ENCODE peak calls at places on chromosomes 1 and 21, in four cellular contexts. One of them, this sample, is unnamed.
A peak's percentile ranks its signal among the peaks of the same experiment; 100 is the strongest.

GRCh38 chr21:43301424-43302355 is 125.2 kb downstream of the SIK1 start:
- DNase-seq in BE2C: no peak
- DNase-seq in effector memory CD4-positive, alpha-beta T cell: no peak
- DNase-seq in left ventricle myocardium inferior: no peak
- DNase-seq in this sample: peak; percentile 46

GRCh38 chr1:171664976-171665375 is 12.5 kb upstream of the MYOC start:
- DNase-seq in BE2C: no peak
- DNase-seq in effector memory CD4-positive, alpha-beta T cell: no peak
- DNase-seq in left ventricle myocardium inferior: no peak
- DNase-seq in this sample: no peak

GRCh38 chr1:171794085-171794484 is 12.6 kb downstream of the METTL13 start:
- DNase-seq in BE2C: no peak
- DNase-seq in effector memory CD4-positive, alpha-beta T cell: no peak
- DNase-seq in left ventricle myocardium inferior: no peak
- DNase-seq in this sample: no peak

GRCh38 chr1:188170935-188171334 is 1342.2 kb downstream of the PLA2G4A start:
- DNase-seq in BE2C: peak; percentile 5
- DNase-seq in effector memory CD4-positive, alpha-beta T cell: no peak
- DNase-seq in left ventricle myocardium inferior: no peak
- DNase-seq in this sample: no peak

GRCh38 chr1:159669338-159669737 is 45.1 kb downstream of the CRP start:
- DNase-seq in BE2C: no peak
- DNase-seq in effector memory CD4-positive, alpha-beta T cell: no peak
- DNase-seq in left ventricle myocardium inferior: no peak
- DNase-seq in this sample: no peak

GRCh38 chr1:113247355-113247754 is 143.0 kb upstream of the MAGI3 start:
- DNase-seq in BE2C: no peak
- DNase-seq in effector memory CD4-positive, alpha-beta T cell: no peak
- DNase-seq in left ventricle myocardium inferior: no peak
- DNase-seq in this sample: no peak

GRCh38 chr1:156712626-156713025 is 7.2 kb upstream of the CRABP2 start:
- DNase-seq in BE2C: no peak
- DNase-seq in effector memory CD4-positive, alpha-beta T cell: no peak
- DNase-seq in left ventricle myocardium inferior: no peak
- DNase-seq in this sample: no peak

GRCh38 chr1:116494745-116495144 is 76.1 kb downstream of the CD58 start:
- DNase-seq in BE2C: no peak
- DNase-seq in effector memory CD4-positive, alpha-beta T cell: no peak
- DNase-seq in left ventricle myocardium inferior: no peak
- DNase-seq in this sample: no peak

GRCh38 chr1:24717867-24718650 is 27.2 kb upstream of the CLIC4 start:
- DNase-seq in BE2C: no peak
- DNase-seq in effector memory CD4-positive, alpha-beta T cell: no peak
- DNase-seq in left ventricle myocardium inferior: no peak
- DNase-seq in this sample: no peak

GRCh38 chr1:24861821-24862727 is 68.0 kb downstream of the RUNX3 start:
- DNase-seq in BE2C: no peak
- DNase-seq in effector memory CD4-positive, alpha-beta T cell: no peak
- DNase-seq in left ventricle myocardium inferior: no peak
- DNase-seq in this sample: no peak

GRCh38 chr1:45446530-45446929 is 44.4 kb downstream of the TESK2 start:
- DNase-seq in BE2C: no peak
- DNase-seq in effector memory CD4-positive, alpha-beta T cell: no peak
- DNase-seq in left ventricle myocardium inferior: no peak
- DNase-seq in this sample: no peak

GRCh38 chr1:4743978-4744750 is 89.8 kb downstream of the AJAP1 start:
- DNase-seq in BE2C: no peak
- DNase-seq in effector memory CD4-positive, alpha-beta T cell: no peak
- DNase-seq in left ventricle myocardium inferior: no peak
- DNase-seq in this sample: no peak

GRCh38 chr1:97920275-97920831 is 481 bp downstream of the DPYD start:
- DNase-seq in BE2C: no peak
- DNase-seq in effector memory CD4-positive, alpha-beta T cell: no peak
- DNase-seq in left ventricle myocardium inferior: no peak
- DNase-seq in this sample: no peak

GRCh38 chr1:95742591-95743089 is 508.6 kb downstream of the RWDD3 start:
- DNase-seq in BE2C: peak; percentile 39
- DNase-seq in effector memory CD4-positive, alpha-beta T cell: no peak
- DNase-seq in left ventricle myocardium inferior: peak; percentile 21
- DNase-seq in this sample: no peak

GRCh38 chr1:2170211-2170610 is 24.4 kb downstream of the FAAP20 start:
- DNase-seq in BE2C: no peak
- DNase-seq in effector memory CD4-positive, alpha-beta T cell: no peak
- DNase-seq in left ventricle myocardium inferior: no peak
- DNase-seq in this sample: no peak

GRCh38 chr1:213564215-213564659 is 423.5 kb upstream of the PROX1 start:
- DNase-seq in BE2C: peak; percentile 47
- DNase-seq in effector memory CD4-positive, alpha-beta T cell: no peak
- DNase-seq in left ventricle myocardium inferior: no peak
- DNase-seq in this sample: no peak

GRCh38 chr1:77671836-77672235 is 10.6 kb downstream of the ZZZ3 start:
- DNase-seq in BE2C: no peak
- DNase-seq in effector memory CD4-positive, alpha-beta T cell: no peak
- DNase-seq in left ventricle myocardium inferior: no peak
- DNase-seq in this sample: no peak

GRCh38 chr1:65722461-65722860 is 70.2 kb upstream of the PDE4B start:
- DNase-seq in BE2C: no peak
- DNase-seq in effector memory CD4-positive, alpha-beta T cell: no peak
- DNase-seq in left ventricle myocardium inferior: no peak
- DNase-seq in this sample: no peak

GRCh38 chr1:53592521-53592982 is 133.4 kb downstream of the DMRTB1 start:
- DNase-seq in BE2C: no peak
- DNase-seq in effector memory CD4-positive, alpha-beta T cell: no peak
- DNase-seq in left ventricle myocardium inferior: no peak
- DNase-seq in this sample: no peak

GRCh38 chr1:228648647-228649383 is 86.5 kb upstream of the RHOU start:
- DNase-seq in BE2C: no peak
- DNase-seq in effector memory CD4-positive, alpha-beta T cell: no peak
- DNase-seq in left ventricle myocardium inferior: no peak
- DNase-seq in this sample: no peak

GRCh38 chr1:90480271-90480835 is 236.7 kb downstream of the BARHL2 start:
- DNase-seq in BE2C: no peak
- DNase-seq in effector memory CD4-positive, alpha-beta T cell: no peak
- DNase-seq in left ventricle myocardium inferior: no peak
- DNase-seq in this sample: no peak

GRCh38 chr1:230277201-230277771 is 148.8 kb downstream of the PGBD5 start:
- DNase-seq in BE2C: no peak
- DNase-seq in effector memory CD4-positive, alpha-beta T cell: no peak
- DNase-seq in left ventricle myocardium inferior: no peak
- DNase-seq in this sample: peak; percentile 15

GRCh38 chr1:179924268-179924667 is 30.3 kb upstream of the CEP350 start:
- DNase-seq in BE2C: no peak
- DNase-seq in effector memory CD4-positive, alpha-beta T cell: no peak
- DNase-seq in left ventricle myocardium inferior: no peak
- DNase-seq in this sample: no peak

GRCh38 chr21:42237577-42237976 is 18.6 kb downstream of the ABCG1 start:
- DNase-seq in BE2C: no peak
- DNase-seq in effector memory CD4-positive, alpha-beta T cell: peak; percentile 39
- DNase-seq in left ventricle myocardium inferior: no peak
- DNase-seq in this sample: peak; percentile 10

GRCh38 chr1:60281360-60281932 is 207.9 kb upstream of the C1orf87 start:
- DNase-seq in BE2C: peak; percentile 72
- DNase-seq in effector memory CD4-positive, alpha-beta T cell: no peak
- DNase-seq in left ventricle myocardium inferior: peak; percentile 34
- DNase-seq in this sample: peak; percentile 35

GRCh38 chr21:35370671-35371070 is 321.6 kb upstream of the RUNX1 start:
- DNase-seq in BE2C: no peak
- DNase-seq in effector memory CD4-positive, alpha-beta T cell: no peak
- DNase-seq in left ventricle myocardium inferior: no peak
- DNase-seq in this sample: no peak

GRCh38 chr1:57674803-57675202 is 250.9 kb upstream of the DAB1 start:
- DNase-seq in BE2C: no peak
- DNase-seq in effector memory CD4-positive, alpha-beta T cell: no peak
- DNase-seq in left ventricle myocardium inferior: no peak
- DNase-seq in this sample: no peak

GRCh38 chr21:35102488-35103407 is 53.6 kb upstream of the RUNX1 start:
- DNase-seq in BE2C: no peak
- DNase-seq in effector memory CD4-positive, alpha-beta T cell: peak; percentile 4
- DNase-seq in left ventricle myocardium inferior: peak; percentile 26
- DNase-seq in this sample: peak; percentile 16

GRCh38 chr1:54227091-54227602 is 27.2 kb downstream of the MRPL37 start:
- DNase-seq in BE2C: peak; percentile 74
- DNase-seq in effector memory CD4-positive, alpha-beta T cell: no peak
- DNase-seq in left ventricle myocardium inferior: no peak
- DNase-seq in this sample: no peak

GRCh38 chr1:194369060-194369459 is 1182.6 kb upstream of the B3GALT2 start:
- DNase-seq in BE2C: no peak
- DNase-seq in effector memory CD4-positive, alpha-beta T cell: no peak
- DNase-seq in left ventricle myocardium inferior: no peak
- DNase-seq in this sample: no peak

GRCh38 chr21:36792505-36792967 is 93.6 kb downstream of the SIM2 start:
- DNase-seq in BE2C: no peak
- DNase-seq in effector memory CD4-positive, alpha-beta T cell: no peak
- DNase-seq in left ventricle myocardium inferior: no peak
- DNase-seq in this sample: peak; percentile 26

GRCh38 chr1:234963180-234963903 is 165.3 kb downstream of the TOMM20 start:
- DNase-seq in BE2C: no peak
- DNase-seq in effector memory CD4-positive, alpha-beta T cell: peak; percentile 84
- DNase-seq in left ventricle myocardium inferior: peak; percentile 82
- DNase-seq in this sample: peak; percentile 90

GRCh38 chr1:224430511-224431113 is 4.0 kb downstream of the WDR26 start:
- DNase-seq in BE2C: no peak
- DNase-seq in effector memory CD4-positive, alpha-beta T cell: no peak
- DNase-seq in left ventricle myocardium inferior: no peak
- DNase-seq in this sample: no peak

GRCh38 chr1:66084442-66084841 is 291.7 kb downstream of the PDE4B start:
- DNase-seq in BE2C: no peak
- DNase-seq in effector memory CD4-positive, alpha-beta T cell: no peak
- DNase-seq in left ventricle myocardium inferior: no peak
- DNase-seq in this sample: no peak

DNA sequence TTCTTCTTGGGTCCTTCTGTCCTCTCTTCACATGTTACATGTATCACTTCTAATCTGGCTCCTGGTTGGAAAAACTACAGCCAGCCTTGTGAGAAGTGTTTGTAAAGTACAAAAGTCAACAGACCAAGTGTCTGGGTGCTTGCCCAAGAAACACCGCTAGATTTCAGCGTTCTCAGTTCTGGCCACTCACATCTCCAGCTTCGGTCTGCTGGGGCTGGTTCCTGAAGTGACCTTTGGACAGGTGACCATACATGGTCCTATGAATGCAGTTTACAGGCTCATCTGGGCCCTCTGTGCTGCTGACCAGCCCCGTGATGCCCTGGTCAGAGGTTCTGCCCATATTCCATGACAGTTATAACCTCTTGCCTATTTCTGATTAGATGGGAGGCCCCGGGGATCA is 19.5 kb downstream of the SLC2A1 start:
- DNase-seq in BE2C: no peak
- DNase-seq in effector memory CD4-positive, alpha-beta T cell: no peak
- DNase-seq in left ventricle myocardium inferior: no peak
- DNase-seq in this sample: no peak
- H3K4me1 ChIP-seq in BE2C: peaks cover 8% of the 10 kb centered on the region
- H3K4me1 ChIP-seq in effector memory CD4-positive, alpha-beta T cell: peaks cover 86% of the 10 kb centered on the region
- H3K4me1 ChIP-seq in left ventricle myocardium inferior: peaks cover 86% of the 10 kb centered on the region
- H3K4me1 ChIP-seq in this sample: peaks cover 30% of the 10 kb centered on the region

DNA sequence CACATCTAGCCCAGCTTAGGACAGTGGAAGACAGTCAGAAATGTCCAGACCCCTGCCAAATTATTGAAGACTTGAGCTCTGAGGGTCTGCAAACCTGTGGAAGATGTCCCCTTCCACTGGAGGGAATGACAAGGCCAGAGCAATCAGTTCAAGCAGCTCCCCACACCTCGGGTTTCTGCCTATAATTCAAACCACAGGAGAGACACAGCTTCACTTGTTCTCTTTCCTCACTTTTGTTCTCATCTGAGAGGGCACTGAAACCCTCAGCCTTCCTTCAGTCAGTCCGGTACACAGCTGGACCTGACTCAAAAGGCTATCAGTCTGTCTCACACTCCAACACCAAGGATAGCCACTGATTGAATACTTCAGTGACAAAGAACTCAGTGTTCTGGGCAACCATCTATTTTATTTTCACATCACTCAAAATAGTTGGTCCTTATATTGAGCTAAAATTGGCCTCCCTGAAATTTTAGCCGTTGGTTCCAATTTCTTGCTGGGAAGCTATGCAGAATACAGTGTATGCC is 70.1 kb downstream of the TENT5C start:
- DNase-seq in BE2C: no peak
- DNase-seq in effector memory CD4-positive, alpha-beta T cell: no peak
- DNase-seq in left ventricle myocardium inferior: no peak
- DNase-seq in this sample: no peak
- H3K4me1 ChIP-seq in BE2C: peaks cover 4% of the 10 kb centered on the region
- H3K4me1 ChIP-seq in effector memory CD4-positive, alpha-beta T cell: no peaks in the 10 kb centered on the region
- H3K4me1 ChIP-seq in left ventricle myocardium inferior: peaks cover 86% of the 10 kb centered on the region
- H3K4me1 ChIP-seq in this sample: peaks cover 57% of the 10 kb centered on the region

GRCh38 chr1:7670334-7671145 is 100.6 kb upstream of the VAMP3 start:
- DNase-seq in BE2C: peak; percentile 38
- DNase-seq in effector memory CD4-positive, alpha-beta T cell: no peak
- DNase-seq in left ventricle myocardium inferior: peak; percentile 68
- DNase-seq in this sample: peak; percentile 89
- H3K4me1 ChIP-seq in BE2C: peaks cover 29% of the 10 kb centered on the region
- H3K4me1 ChIP-seq in effector memory CD4-positive, alpha-beta T cell: peaks cover 6% of the 10 kb centered on the region
- H3K4me1 ChIP-seq in left ventricle myocardium inferior: peaks cover 29% of the 10 kb centered on the region
- H3K4me1 ChIP-seq in this sample: peaks cover 4% of the 10 kb centered on the region

GRCh38 chr21:44872266-44872567 is 1.3 kb downstream of the PTTG1IP start:
- DNase-seq in BE2C: no peak
- DNase-seq in effector memory CD4-positive, alpha-beta T cell: no peak
- DNase-seq in left ventricle myocardium inferior: no peak
- DNase-seq in this sample: no peak

GRCh38 chr21:44872568-44873355 is 728 bp downstream of the PTTG1IP start:
- DNase-seq in BE2C: no peak
- DNase-seq in effector memory CD4-positive, alpha-beta T cell: no peak
- DNase-seq in left ventricle myocardium inferior: peak; percentile 46
- DNase-seq in this sample: peak; percentile 73

GRCh38 chr21:44869860-44870747 is 3.4 kb downstream of the PTTG1IP start:
- DNase-seq in BE2C: no peak
- DNase-seq in effector memory CD4-positive, alpha-beta T cell: no peak
- DNase-seq in left ventricle myocardium inferior: no peak
- DNase-seq in this sample: peak; percentile 63

GRCh38 chr21:44871576-44872265 is 1.8 kb downstream of the PTTG1IP start:
- DNase-seq in BE2C: no peak
- DNase-seq in effector memory CD4-positive, alpha-beta T cell: no peak
- DNase-seq in left ventricle myocardium inferior: no peak
- DNase-seq in this sample: peak; percentile 73

DNA sequence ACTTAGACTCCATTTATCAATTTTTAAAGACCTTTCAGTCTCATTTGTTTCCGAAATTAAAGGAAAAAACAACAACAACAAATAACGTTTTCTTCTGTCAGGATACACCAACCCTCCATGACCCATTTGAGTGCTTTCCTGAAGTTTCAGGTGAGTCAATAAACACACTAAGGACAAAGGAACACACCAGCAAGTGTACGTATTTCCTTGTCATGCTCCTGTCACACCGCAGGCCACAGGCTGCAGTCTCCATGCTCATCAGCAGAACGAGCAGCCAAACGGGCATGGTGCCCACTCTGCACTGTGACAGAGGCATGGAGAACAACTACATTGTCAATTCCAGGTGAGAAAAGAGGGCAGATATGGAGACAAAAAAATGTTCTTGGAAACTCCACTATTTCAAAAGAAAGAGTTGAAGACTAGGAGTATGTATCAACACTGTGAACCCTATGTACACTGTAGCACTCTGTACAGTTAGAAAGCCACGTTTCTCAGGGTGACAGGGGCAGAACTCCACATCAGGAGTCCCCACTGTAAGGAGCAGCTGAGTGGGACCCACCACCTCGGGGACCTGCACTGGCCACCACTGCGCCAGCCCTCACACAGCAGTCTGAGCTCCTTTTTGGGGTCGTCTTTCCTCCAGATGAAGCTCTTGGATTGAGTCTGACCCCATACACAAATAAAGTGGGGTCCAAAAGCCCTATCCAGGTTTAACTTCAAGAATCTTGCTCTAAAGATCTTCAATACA is 2.6 kb downstream of the PTTG1IP start:
- DNase-seq in BE2C: no peak
- DNase-seq in effector memory CD4-positive, alpha-beta T cell: peak; percentile 47
- DNase-seq in left ventricle myocardium inferior: peak; percentile 75
- DNase-seq in this sample: peak; percentile 74
- H3K4me1 ChIP-seq in BE2C: peaks cover 7% of the 10 kb centered on the region
- H3K4me1 ChIP-seq in effector memory CD4-positive, alpha-beta T cell: peaks cover 68% of the 10 kb centered on the region
- H3K4me1 ChIP-seq in left ventricle myocardium inferior: peaks cover 93% of the 10 kb centered on the region
- H3K4me1 ChIP-seq in this sample: peaks cover 70% of the 10 kb centered on the region